ENCODE peak calls at places on chromosomes 4 and X, in five cellular contexts. L, D, U, S and K are unnamed samples.
A peak's percentile ranks its signal among the peaks of the same experiment; 100 is the strongest.

GRCh38 chr4:41339812-41340809 is 83.4 kb downstream of the UCHL1 start:
- DNase-seq in S (peak; percentile 69), L (no peak), U (no peak), D (peak; percentile 60), K (peak; percentile 87)

GRCh38 chr4:113328514-113328913 is 279.1 kb downstream of the ANK2 start:
- DNase-seq in D (peak; percentile 63), L (no peak), S (peak; percentile 23), U (no peak), K (peak; percentile 86)

GRCh38 chr4:60463846-60464502 is 736.2 kb upstream of the ADGRL3 start:
- DNase-seq in D (peak; percentile 12), U (peak; percentile 50), S (peak; percentile 5), L (no peak), K (peak; percentile 61)

GRCh38 chrX:115452256-115452655 is 108.7 kb upstream of the PLS3 start:
- DNase-seq in U (no peak), D (no peak), S (peak; percentile 11), L (no peak), K (no peak)

GRCh38 chrX:136067946-136068345 is 79.4 kb upstream of the FHL1 start:
- DNase-seq in L (no peak), U (no peak), D (no peak), S (no peak), K (no peak)

GRCh38 chr4:112370466-112370865 is 73.3 kb downstream of the ALPK1 start:
- DNase-seq in L (no peak), D (no peak), S (no peak), U (no peak), K (no peak)

GRCh38 chr4:139761461-139761860 is 95.8 kb downstream of the MGST2 start:
- DNase-seq in D (no peak), S (peak; percentile 58), U (no peak), L (peak; percentile 24), K (peak; percentile 74)

GRCh38 chr4:147732516-147733193 is 767 bp downstream of the ARHGAP10 start:
- DNase-seq in L (no peak), U (peak; percentile 47), S (peak; percentile 72), D (peak; percentile 87), K (peak; percentile 85)

GRCh38 chrX:26845051-26845450 is 618.1 kb downstream of the PPP4R3C start:
- DNase-seq in U (no peak), L (no peak), S (peak; percentile 70), D (no peak), K (no peak)

GRCh38 chr4:169268951-169269781 is 1.6 kb downstream of the SH3RF1 start:
- DNase-seq in D (peak; percentile 26), L (no peak), S (peak; percentile 90), U (no peak), K (no peak)

DNA sequence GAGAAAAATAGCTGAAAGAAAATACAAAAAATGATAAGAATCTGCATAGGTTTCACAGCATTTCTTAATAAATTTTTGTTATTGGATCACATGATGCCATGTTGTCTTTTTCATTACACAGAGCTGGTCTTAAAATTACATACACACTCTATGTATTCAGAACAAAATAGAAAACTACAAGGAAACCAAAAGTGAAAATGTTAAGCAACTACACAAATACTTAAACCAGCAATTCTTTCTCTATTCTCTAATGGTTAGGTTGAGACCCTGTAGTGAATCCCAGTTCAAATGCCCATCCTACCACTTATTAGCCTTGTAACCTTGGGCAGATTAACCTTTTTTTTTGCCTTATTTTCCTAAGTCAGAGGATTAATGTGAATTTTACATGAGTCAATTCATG is 2311.2 kb downstream of the PCDH7 start:
- DNase-seq in U (peak; percentile 25), L (no peak), D (no peak), S (no peak), K (no peak)
- H3K79me2 ChIP-seq in U (no peaks in the 10 kb centered on the region), L (no peaks in the 10 kb centered on the region), D (no peaks in the 10 kb centered on the region), S (no peaks in the 10 kb centered on the region), K (no peaks in the 10 kb centered on the region)

GRCh38 chr4:101958547-101958946 is 168.0 kb downstream of the BANK1 start:
- DNase-seq in L (no peak), D (no peak), S (no peak), U (no peak), K (no peak)
- TF ChIP-seq EZH2phosphoT487 in L (no peak), D (no peak), S (no peak), U (no peak), K (no peak)

GRCh38 chrX:16931855-16932254 is 14.6 kb upstream of the REPS2 start:
- DNase-seq in D (no peak), S (no peak), U (no peak), L (no peak), K (no peak)

GRCh38 chrX:16930392-16930791 is 16.1 kb upstream of the REPS2 start:
- DNase-seq in L (no peak), U (no peak), D (peak; percentile 3), S (no peak), K (peak; percentile 21)

GRCh38 chrX:16934212-16934611 is 12.2 kb upstream of the REPS2 start:
- DNase-seq in S (no peak), U (no peak), L (no peak), D (no peak), K (no peak)

GRCh38 chrX:16931371-16931770 is 15.1 kb upstream of the REPS2 start:
- DNase-seq in L (no peak), D (peak; percentile 15), S (no peak), U (no peak), K (peak; percentile 19)
- H3K27me3 ChIP-seq in L (no peaks in the 10 kb centered on the region), D (no peaks in the 10 kb centered on the region), S (no peaks in the 10 kb centered on the region), U (no peaks in the 10 kb centered on the region), K (no peaks in the 10 kb centered on the region)

GRCh38 chr4:64330143-64330542 is 79.1 kb downstream of the TECRL start:
- DNase-seq in S (no peak), U (peak; percentile 12), D (no peak), L (no peak), K (peak; percentile 19)
- H3K79me2 ChIP-seq in S (no peaks in the 10 kb centered on the region), U (no peaks in the 10 kb centered on the region), D (no peaks in the 10 kb centered on the region), L (no peaks in the 10 kb centered on the region), K (no peaks in the 10 kb centered on the region)

DNA sequence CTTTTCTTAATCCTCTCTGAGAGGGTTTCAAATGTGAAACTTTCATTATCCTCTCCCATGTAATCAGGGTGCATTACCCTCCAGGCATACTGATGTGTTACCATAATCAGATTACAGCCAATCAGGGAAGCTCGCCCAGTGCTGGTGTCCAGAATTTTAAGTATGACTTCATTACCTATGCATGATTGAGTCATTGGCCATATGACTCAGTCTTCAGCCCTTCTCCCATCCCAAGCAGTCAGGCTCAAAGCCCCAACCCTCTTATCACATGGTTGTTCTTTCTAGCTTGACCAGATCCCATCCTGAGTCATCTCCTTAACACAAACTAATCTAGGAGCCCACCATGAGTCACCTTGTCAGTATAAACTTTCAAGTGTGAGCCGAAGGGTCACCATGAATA is 1668.1 kb upstream of the AGA start:
- DNase-seq in D (no peak), U (no peak), L (no peak), S (peak; percentile 3), K (no peak)
- TF ChIP-seq EZH2phosphoT487 in D (no peak), U (no peak), L (no peak), S (no peak), K (no peak)